ENCODE peak calls at places on chromosomes 2 and 18, in five cellular contexts. R is fibroblast of the aortic adventitia, M is colonic mucosa, I is sigmoid colon, V is keratinocyte. W is an unnamed sample.

GRCh38 chr2:9777081-9777480 is 66.2 kb upstream of the TAF1B start:
- DNase-seq in R (no peak), I (no peak), V (no peak), M (no peak), W (no peak)

GRCh38 chr18:29164993-29165599 is 988.2 kb upstream of the CDH2 start:
- DNase-seq in I (no peak), V (no peak), R (peak; percentile 92), M (no peak), W (peak; percentile 90)

GRCh38 chr2:22903616-22904015 is 481.4 kb upstream of the KLHL29 start:
- DNase-seq in V (no peak), I (no peak), R (no peak), M (no peak), W (no peak)

GRCh38 chr2:183126635-183127034 is 2.4 kb downstream of the NUP35 start:
- DNase-seq in R (no peak), M (no peak), V (no peak), I (no peak), W (no peak)

GRCh38 chr2:28377201-28377816 is 15.3 kb upstream of the FOSL2 start:
- DNase-seq in I (no peak), M (peak; percentile 90), R (no peak), V (no peak), W (no peak)

GRCh38 chr2:236207472-236207871 is 39.3 kb upstream of the GBX2 start:
- DNase-seq in M (no peak), R (no peak), V (no peak), I (no peak), W (no peak)

GRCh38 chr2:84701880-84702279 is 179.0 kb downstream of the TRABD2A start:
- DNase-seq in M (no peak), I (no peak), R (peak; percentile 94), V (no peak), W (peak; percentile 88)

GRCh38 chr2:178188466-178188865 is 5.8 kb upstream of the OSBPL6 start:
- DNase-seq in R (no peak), M (no peak), V (no peak), I (no peak), W (no peak)

GRCh38 chr2:105789745-105790466 is 45.2 kb downstream of the NCK2 start:
- DNase-seq in V (no peak), R (peak; percentile 34), M (no peak), I (no peak), W (no peak)

GRCh38 chr2:28286678-28287077 is 106.0 kb upstream of the FOSL2 start:
- DNase-seq in I (no peak), M (no peak), R (no peak), V (no peak), W (peak; percentile 89)

GRCh38 chr2:18169121-18169786 is 290.8 kb downstream of the KCNS3 start:
- DNase-seq in V (no peak), I (no peak), M (no peak), R (no peak), W (no peak)

GRCh38 chr2:161825429-161825828 is 201.2 kb downstream of the SLC4A10 start:
- DNase-seq in M (no peak), I (no peak), R (no peak), V (no peak), W (no peak)

GRCh38 chr2:54438271-54438670 is 17.9 kb upstream of the SPTBN1 start:
- DNase-seq in R (peak; percentile 87), V (no peak), I (peak; percentile 85), M (no peak), W (peak; percentile 51)

GRCh38 chr2:19762142-19762541 is 139.6 kb downstream of the TTC32 start:
- DNase-seq in V (no peak), I (no peak), M (no peak), R (peak; percentile 82), W (peak; percentile 64)

GRCh38 chr2:96251721-96252292 is 14.0 kb downstream of the TMEM127 start:
- DNase-seq in V (no peak), R (peak; percentile 90), M (no peak), I (peak; percentile 75), W (peak; percentile 94)

GRCh38 chr18:5298156-5298852 is 2.8 kb upstream of the ZBTB14 start:
- DNase-seq in R (no peak), M (no peak), I (no peak), V (no peak), W (peak; percentile 55)

GRCh38 chr18:5295981-5296705 is 617 bp upstream of the ZBTB14 start:
- DNase-seq in V (peak; percentile 50), I (peak; percentile 98), R (peak; percentile 96), M (peak; percentile 95), W (peak; percentile 98)

GRCh38 chr18:5296706-5297320 is 1.3 kb upstream of the ZBTB14 start:
- DNase-seq in I (peak; percentile 92), R (peak; percentile 76), V (no peak), M (peak; percentile 71), W (peak; percentile 91)

GRCh38 chr18:5295231-5295920 is at the start of gene ZBTB14:
- DNase-seq in I (peak; percentile 79), M (peak; percentile 49), R (peak; percentile 43), V (no peak), W (peak; percentile 67)

DNA sequence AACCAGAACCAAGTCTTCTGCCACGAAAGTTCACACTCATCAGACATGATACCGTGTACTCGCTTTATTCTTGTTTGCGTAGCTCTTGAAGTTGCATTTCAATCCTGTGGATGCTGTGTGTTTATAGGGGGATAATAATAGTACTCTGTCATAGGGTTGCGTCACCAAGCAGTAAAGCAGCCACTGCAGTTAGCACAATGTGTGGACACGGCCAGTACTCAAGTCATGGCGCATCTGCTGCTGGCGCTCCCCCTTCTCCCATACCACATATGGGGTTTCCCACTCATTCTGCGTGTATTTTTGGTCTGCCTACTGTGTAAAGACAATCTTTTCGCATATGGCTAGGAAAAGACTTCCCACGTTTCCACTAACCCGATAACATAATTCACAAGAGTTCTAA is 2.1 kb upstream of the ZBTB14 start:
- DNase-seq in R (no peak), I (no peak), V (no peak), M (no peak), W (no peak)
- TF ChIP-seq CTCF in R (no peak), I (no peak), V (no peak), M (no peak), W (no peak)

GRCh38 chr2:64867253-64867996 is 121.8 kb upstream of the SLC1A4 start:
- DNase-seq in V (no peak), I (no peak), R (no peak), M (no peak), W (no peak)

GRCh38 chr2:64865073-64865830 is 123.9 kb upstream of the SLC1A4 start:
- DNase-seq in R (peak; percentile 83), V (no peak), M (peak; percentile 61), I (peak; percentile 84), W (peak; percentile 35)

GRCh38 chr2:64869126-64869525 is 120.1 kb upstream of the SLC1A4 start:
- DNase-seq in V (no peak), R (no peak), I (no peak), M (no peak), W (no peak)

GRCh38 chr2:64865831-64866146 is 123.4 kb upstream of the SLC1A4 start:
- DNase-seq in M (no peak), I (no peak), R (peak; percentile 32), V (no peak), W (no peak)

GRCh38 chr2:64866797-64867196 is 122.4 kb upstream of the SLC1A4 start:
- DNase-seq in R (peak; percentile 86), V (no peak), I (no peak), M (peak; percentile 53), W (peak; percentile 99)
- H3K4me3 ChIP-seq in R (no peak overlapping the region), V (no peak overlapping the region), I (no peak overlapping the region), M (no peak overlapping the region), W (no peak overlapping the region)

GRCh38 chr2:16482485-16482884 is 183.1 kb downstream of the CYRIA start:
- DNase-seq in R (no peak), V (no peak), I (no peak), M (no peak), W (no peak)

DNA sequence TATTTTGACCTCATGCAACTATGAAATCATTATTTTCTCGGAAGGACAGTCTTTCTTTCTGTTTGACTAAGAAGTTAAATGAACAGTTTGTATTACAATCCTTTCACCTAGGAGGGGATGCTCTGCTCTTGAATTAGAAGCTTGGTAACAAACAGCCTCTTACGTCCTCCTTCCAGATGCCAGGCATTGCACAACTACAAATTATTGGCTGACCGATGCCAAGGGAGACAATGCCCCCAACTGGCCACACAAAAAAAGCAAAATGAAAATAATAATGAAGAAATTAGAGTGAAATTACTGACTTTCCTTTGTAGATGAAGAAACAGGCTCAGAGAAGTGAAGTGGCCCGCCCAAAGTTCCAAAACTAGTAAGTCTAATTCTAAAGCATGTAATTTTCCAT is 177.9 kb downstream of the CYRIA start:
- DNase-seq in R (peak; percentile 1), I (no peak), V (no peak), M (no peak), W (peak; percentile 61)
- TF ChIP-seq CTCF in R (no peak), I (no peak), V (peak; percentile 30), M (no peak), W (peak; percentile 53)

DNA sequence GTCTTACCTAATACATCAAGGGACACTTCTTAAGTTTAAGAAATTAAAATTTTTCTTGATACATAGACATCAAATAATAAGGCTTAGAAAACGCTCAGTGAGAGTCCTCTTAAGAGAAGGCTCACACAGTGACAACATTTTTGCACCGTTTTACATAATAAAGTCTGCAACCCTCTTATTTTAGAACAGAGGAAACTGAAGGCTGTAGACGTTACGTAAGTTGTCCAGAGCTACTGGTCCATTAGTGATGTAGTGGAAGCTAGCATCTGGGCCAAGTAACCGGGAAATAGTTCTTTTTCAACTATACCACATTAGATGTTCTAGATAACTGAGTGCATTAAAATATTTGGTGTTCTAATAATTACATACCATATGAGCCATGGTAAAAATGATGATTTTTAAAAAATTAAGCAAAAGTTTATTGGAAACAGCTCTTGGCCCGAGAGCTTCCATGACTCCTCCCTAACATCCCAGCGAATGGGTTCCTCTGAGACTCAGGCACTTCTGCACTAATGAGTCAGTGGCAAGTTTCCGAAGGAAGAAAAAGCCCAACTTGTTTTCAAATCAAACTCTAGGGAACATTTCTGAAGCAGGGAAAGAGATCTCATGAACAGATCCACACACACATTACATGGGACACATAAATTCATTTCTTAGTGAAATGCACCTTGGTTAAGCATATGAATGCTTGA is 232.6 kb upstream of the PXDN start:
- DNase-seq in V (no peak), M (no peak), I (peak; percentile 30), R (peak; percentile 23), W (peak; percentile 52)
- H3K4me3 ChIP-seq in V (no peak overlapping the region), M (no peak overlapping the region), I (no peak overlapping the region), R (no peak overlapping the region), W (no peak overlapping the region)

W was measured in choroid plexus epithelial cell.